ENCODE peak calls at places on chromosomes 2 and 18, in ten cellular contexts. One of them, this sample, is unnamed.

GRCh38 chr2:8009010-8009597 is 672.8 kb upstream of the ID2 start:
- DNase-seq in heart right ventricle: no peak
- DNase-seq in colonic mucosa: no peak
- DNase-seq in nephron progenitor cell: no peak
- DNase-seq in IMR-90: peak
- DNase-seq in H1: peak
- DNase-seq in bronchial epithelial cell: peak
- DNase-seq in fibroblast of the aortic adventitia: peak
- DNase-seq in cardiac fibroblast: peak
- DNase-seq in body of pancreas: no peak
- DNase-seq in this sample: peak

GRCh38 chr2:188314314-188315054 is 22.8 kb downstream of the GULP1 start:
- DNase-seq in heart right ventricle: no peak
- DNase-seq in colonic mucosa: no peak
- DNase-seq in nephron progenitor cell: no peak
- DNase-seq in IMR-90: no peak
- DNase-seq in H1: no peak
- DNase-seq in bronchial epithelial cell: no peak
- DNase-seq in fibroblast of the aortic adventitia: no peak
- DNase-seq in cardiac fibroblast: peak
- DNase-seq in body of pancreas: no peak
- DNase-seq in this sample: peak

GRCh38 chr18:50863840-50864239 is 15.1 kb upstream of the ME2 start:
- DNase-seq in heart right ventricle: no peak
- DNase-seq in colonic mucosa: no peak
- DNase-seq in nephron progenitor cell: no peak
- DNase-seq in IMR-90: no peak
- DNase-seq in H1: no peak
- DNase-seq in bronchial epithelial cell: no peak
- DNase-seq in fibroblast of the aortic adventitia: no peak
- DNase-seq in cardiac fibroblast: no peak
- DNase-seq in body of pancreas: no peak
- DNase-seq in this sample: no peak

GRCh38 chr2:11550901-11551568 is 17.2 kb downstream of the GREB1 start:
- DNase-seq in heart right ventricle: no peak
- DNase-seq in colonic mucosa: no peak
- DNase-seq in nephron progenitor cell: no peak
- DNase-seq in IMR-90: no peak
- DNase-seq in H1: peak
- DNase-seq in bronchial epithelial cell: no peak
- DNase-seq in fibroblast of the aortic adventitia: no peak
- DNase-seq in cardiac fibroblast: no peak
- DNase-seq in body of pancreas: no peak
- DNase-seq in this sample: no peak

GRCh38 chr2:69141081-69141480 is 128.1 kb downstream of the ANTXR1 start:
- DNase-seq in heart right ventricle: no peak
- DNase-seq in colonic mucosa: no peak
- DNase-seq in nephron progenitor cell: no peak
- DNase-seq in IMR-90: no peak
- DNase-seq in H1: no peak
- DNase-seq in bronchial epithelial cell: no peak
- DNase-seq in fibroblast of the aortic adventitia: no peak
- DNase-seq in cardiac fibroblast: no peak
- DNase-seq in body of pancreas: no peak
- DNase-seq in this sample: no peak

GRCh38 chr2:141137121-141137693 is 993.6 kb downstream of the LRP1B start:
- DNase-seq in heart right ventricle: no peak
- DNase-seq in colonic mucosa: no peak
- DNase-seq in nephron progenitor cell: no peak
- DNase-seq in IMR-90: no peak
- DNase-seq in H1: no peak
- DNase-seq in bronchial epithelial cell: no peak
- DNase-seq in fibroblast of the aortic adventitia: no peak
- DNase-seq in cardiac fibroblast: no peak
- DNase-seq in body of pancreas: no peak
- DNase-seq in this sample: no peak

GRCh38 chr2:148122788-148123187 is 101.9 kb downstream of the MBD5 start:
- DNase-seq in heart right ventricle: no peak
- DNase-seq in colonic mucosa: no peak
- DNase-seq in nephron progenitor cell: no peak
- DNase-seq in IMR-90: peak
- DNase-seq in H1: no peak
- DNase-seq in bronchial epithelial cell: peak
- DNase-seq in fibroblast of the aortic adventitia: peak
- DNase-seq in cardiac fibroblast: peak
- DNase-seq in body of pancreas: no peak
- DNase-seq in this sample: peak

GRCh38 chr2:159900343-159900742 is 102.3 kb upstream of the CD302 start:
- DNase-seq in heart right ventricle: no peak
- DNase-seq in colonic mucosa: no peak
- DNase-seq in nephron progenitor cell: no peak
- DNase-seq in IMR-90: no peak
- DNase-seq in H1: no peak
- DNase-seq in bronchial epithelial cell: no peak
- DNase-seq in fibroblast of the aortic adventitia: no peak
- DNase-seq in cardiac fibroblast: no peak
- DNase-seq in body of pancreas: no peak
- DNase-seq in this sample: no peak

GRCh38 chr2:216632321-216632951 is 784 bp upstream of the IGFBP2 start:
- DNase-seq in heart right ventricle: no peak
- DNase-seq in colonic mucosa: no peak
- DNase-seq in nephron progenitor cell: peak
- DNase-seq in IMR-90: no peak
- DNase-seq in H1: peak
- DNase-seq in bronchial epithelial cell: no peak
- DNase-seq in fibroblast of the aortic adventitia: no peak
- DNase-seq in cardiac fibroblast: no peak
- DNase-seq in body of pancreas: no peak
- DNase-seq in this sample: no peak

GRCh38 chr2:216634317-216635148 is 1.3 kb downstream of the IGFBP2 start:
- DNase-seq in heart right ventricle: no peak
- DNase-seq in colonic mucosa: no peak
- DNase-seq in nephron progenitor cell: peak
- DNase-seq in IMR-90: no peak
- DNase-seq in H1: no peak
- DNase-seq in bronchial epithelial cell: no peak
- DNase-seq in fibroblast of the aortic adventitia: no peak
- DNase-seq in cardiac fibroblast: no peak
- DNase-seq in body of pancreas: no peak
- DNase-seq in this sample: no peak

GRCh38 chr2:216633616-216634316 is 546 bp downstream of the IGFBP2 start:
- DNase-seq in heart right ventricle: no peak
- DNase-seq in colonic mucosa: peak
- DNase-seq in nephron progenitor cell: no peak
- DNase-seq in IMR-90: no peak
- DNase-seq in H1: peak
- DNase-seq in bronchial epithelial cell: no peak
- DNase-seq in fibroblast of the aortic adventitia: no peak
- DNase-seq in cardiac fibroblast: no peak
- DNase-seq in body of pancreas: peak
- DNase-seq in this sample: no peak

GRCh38 chr2:216635171-216635570 is 2.0 kb downstream of the IGFBP2 start:
- DNase-seq in heart right ventricle: no peak
- DNase-seq in colonic mucosa: no peak
- DNase-seq in nephron progenitor cell: no peak
- DNase-seq in IMR-90: no peak
- DNase-seq in H1: no peak
- DNase-seq in bronchial epithelial cell: no peak
- DNase-seq in fibroblast of the aortic adventitia: no peak
- DNase-seq in cardiac fibroblast: no peak
- DNase-seq in body of pancreas: no peak
- DNase-seq in this sample: no peak

DNA sequence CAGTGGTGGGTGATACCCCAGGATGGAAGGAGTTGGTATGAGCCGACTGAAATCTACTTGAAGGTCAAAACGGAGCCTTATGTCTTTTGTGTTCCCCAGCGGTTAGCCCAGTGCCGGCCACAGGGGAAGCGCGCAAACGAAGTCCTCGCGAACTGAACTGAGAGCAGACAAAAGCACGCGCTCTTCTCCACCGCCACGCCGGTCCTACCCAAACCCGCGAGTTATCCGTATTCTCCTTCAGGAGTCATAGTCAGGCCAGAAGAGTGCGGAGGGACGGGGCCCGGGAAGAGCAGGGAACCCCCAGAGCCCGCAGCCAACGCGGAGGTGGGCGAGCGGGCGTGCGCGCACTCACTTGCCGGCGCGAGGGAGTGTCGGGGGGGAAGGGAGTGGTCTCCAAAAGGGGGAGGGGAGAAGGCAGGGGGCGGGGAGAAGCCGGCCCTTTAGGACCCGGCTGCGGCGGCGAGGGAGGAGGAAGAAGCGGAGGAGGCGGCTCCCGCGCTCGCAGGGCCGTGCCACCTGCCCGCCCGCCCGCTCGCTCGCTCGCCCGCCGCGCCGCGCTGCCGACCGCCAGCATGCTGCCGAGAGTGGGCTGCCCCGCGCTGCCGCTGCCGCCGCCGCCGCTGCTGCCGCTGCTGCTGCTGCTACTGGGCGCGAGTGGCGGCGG is at the start of gene IGFBP2:
- DNase-seq in heart right ventricle: peak
- DNase-seq in colonic mucosa: peak
- DNase-seq in nephron progenitor cell: peak
- DNase-seq in IMR-90: peak
- DNase-seq in H1: peak
- DNase-seq in bronchial epithelial cell: no peak
- DNase-seq in fibroblast of the aortic adventitia: no peak
- DNase-seq in cardiac fibroblast: peak
- DNase-seq in body of pancreas: peak
- DNase-seq in this sample: no peak
- TF ChIP-seq CTCF in heart right ventricle: no peak
- TF ChIP-seq CTCF in colonic mucosa: no peak
- TF ChIP-seq CTCF in nephron progenitor cell: no peak
- TF ChIP-seq CTCF in IMR-90: no peak
- TF ChIP-seq CTCF in H1: no peak
- TF ChIP-seq CTCF in bronchial epithelial cell: no peak
- TF ChIP-seq CTCF in fibroblast of the aortic adventitia: no peak
- TF ChIP-seq CTCF in cardiac fibroblast: no peak
- TF ChIP-seq CTCF in body of pancreas: no peak
- TF ChIP-seq CTCF in this sample: no peak

GRCh38 chr18:65934874-65935273 is 184.1 kb downstream of the CDH7 start:
- DNase-seq in heart right ventricle: no peak
- DNase-seq in colonic mucosa: no peak
- DNase-seq in nephron progenitor cell: no peak
- DNase-seq in IMR-90: no peak
- DNase-seq in H1: no peak
- DNase-seq in bronchial epithelial cell: no peak
- DNase-seq in fibroblast of the aortic adventitia: no peak
- DNase-seq in cardiac fibroblast: no peak
- DNase-seq in body of pancreas: no peak
- DNase-seq in this sample: no peak

GRCh38 chr18:65938592-65939372 is 188.0 kb downstream of the CDH7 start:
- DNase-seq in heart right ventricle: no peak
- DNase-seq in colonic mucosa: peak
- DNase-seq in nephron progenitor cell: peak
- DNase-seq in IMR-90: no peak
- DNase-seq in H1: peak
- DNase-seq in bronchial epithelial cell: peak
- DNase-seq in fibroblast of the aortic adventitia: no peak
- DNase-seq in cardiac fibroblast: peak
- DNase-seq in body of pancreas: peak
- DNase-seq in this sample: no peak

GRCh38 chr18:65937180-65937579 is 186.4 kb downstream of the CDH7 start:
- DNase-seq in heart right ventricle: no peak
- DNase-seq in colonic mucosa: no peak
- DNase-seq in nephron progenitor cell: no peak
- DNase-seq in IMR-90: no peak
- DNase-seq in H1: no peak
- DNase-seq in bronchial epithelial cell: no peak
- DNase-seq in fibroblast of the aortic adventitia: no peak
- DNase-seq in cardiac fibroblast: no peak
- DNase-seq in body of pancreas: no peak
- DNase-seq in this sample: no peak

GRCh38 chr18:65941482-65941881 is 190.7 kb downstream of the CDH7 start:
- DNase-seq in heart right ventricle: no peak
- DNase-seq in colonic mucosa: no peak
- DNase-seq in nephron progenitor cell: no peak
- DNase-seq in IMR-90: no peak
- DNase-seq in H1: no peak
- DNase-seq in bronchial epithelial cell: peak
- DNase-seq in fibroblast of the aortic adventitia: no peak
- DNase-seq in cardiac fibroblast: no peak
- DNase-seq in body of pancreas: no peak
- DNase-seq in this sample: no peak

GRCh38 chr18:65936678-65937077 is 185.9 kb downstream of the CDH7 start:
- DNase-seq in heart right ventricle: no peak
- DNase-seq in colonic mucosa: no peak
- DNase-seq in nephron progenitor cell: no peak
- DNase-seq in IMR-90: no peak
- DNase-seq in H1: no peak
- DNase-seq in bronchial epithelial cell: peak
- DNase-seq in fibroblast of the aortic adventitia: no peak
- DNase-seq in cardiac fibroblast: no peak
- DNase-seq in body of pancreas: no peak
- DNase-seq in this sample: no peak
- TF ChIP-seq CTCF in heart right ventricle: no peak
- TF ChIP-seq CTCF in colonic mucosa: no peak
- TF ChIP-seq CTCF in nephron progenitor cell: no peak
- TF ChIP-seq CTCF in IMR-90: no peak
- TF ChIP-seq CTCF in H1: no peak
- TF ChIP-seq CTCF in bronchial epithelial cell: no peak
- TF ChIP-seq CTCF in fibroblast of the aortic adventitia: no peak
- TF ChIP-seq CTCF in cardiac fibroblast: no peak
- TF ChIP-seq CTCF in body of pancreas: no peak
- TF ChIP-seq CTCF in this sample: no peak

GRCh38 chr2:133732982-133733670 is 164.9 kb upstream of the NCKAP5 start:
- DNase-seq in heart right ventricle: no peak
- DNase-seq in colonic mucosa: no peak
- DNase-seq in nephron progenitor cell: no peak
- DNase-seq in IMR-90: no peak
- DNase-seq in H1: no peak
- DNase-seq in bronchial epithelial cell: no peak
- DNase-seq in fibroblast of the aortic adventitia: no peak
- DNase-seq in cardiac fibroblast: no peak
- DNase-seq in body of pancreas: no peak
- DNase-seq in this sample: no peak

GRCh38 chr2:133736674-133737073 is 168.4 kb upstream of the NCKAP5 start:
- DNase-seq in heart right ventricle: no peak
- DNase-seq in colonic mucosa: no peak
- DNase-seq in nephron progenitor cell: no peak
- DNase-seq in IMR-90: no peak
- DNase-seq in H1: no peak
- DNase-seq in bronchial epithelial cell: no peak
- DNase-seq in fibroblast of the aortic adventitia: no peak
- DNase-seq in cardiac fibroblast: no peak
- DNase-seq in body of pancreas: no peak
- DNase-seq in this sample: no peak

GRCh38 chr2:133737597-133737996 is 169.3 kb upstream of the NCKAP5 start:
- DNase-seq in heart right ventricle: no peak
- DNase-seq in colonic mucosa: no peak
- DNase-seq in nephron progenitor cell: no peak
- DNase-seq in IMR-90: peak
- DNase-seq in H1: no peak
- DNase-seq in bronchial epithelial cell: no peak
- DNase-seq in fibroblast of the aortic adventitia: no peak
- DNase-seq in cardiac fibroblast: peak
- DNase-seq in body of pancreas: no peak
- DNase-seq in this sample: no peak

GRCh38 chr2:133733856-133734255 is 165.6 kb upstream of the NCKAP5 start:
- DNase-seq in heart right ventricle: no peak
- DNase-seq in colonic mucosa: no peak
- DNase-seq in nephron progenitor cell: no peak
- DNase-seq in IMR-90: peak
- DNase-seq in H1: no peak
- DNase-seq in bronchial epithelial cell: no peak
- DNase-seq in fibroblast of the aortic adventitia: peak
- DNase-seq in cardiac fibroblast: peak
- DNase-seq in body of pancreas: no peak
- DNase-seq in this sample: peak

GRCh38 chr2:133734699-133735098 is 166.4 kb upstream of the NCKAP5 start:
- DNase-seq in heart right ventricle: no peak
- DNase-seq in colonic mucosa: no peak
- DNase-seq in nephron progenitor cell: no peak
- DNase-seq in IMR-90: no peak
- DNase-seq in H1: no peak
- DNase-seq in bronchial epithelial cell: no peak
- DNase-seq in fibroblast of the aortic adventitia: peak
- DNase-seq in cardiac fibroblast: no peak
- DNase-seq in body of pancreas: no peak
- DNase-seq in this sample: peak
- TF ChIP-seq CTCF in heart right ventricle: no peak
- TF ChIP-seq CTCF in colonic mucosa: no peak
- TF ChIP-seq CTCF in nephron progenitor cell: no peak
- TF ChIP-seq CTCF in IMR-90: no peak
- TF ChIP-seq CTCF in H1: no peak
- TF ChIP-seq CTCF in bronchial epithelial cell: no peak
- TF ChIP-seq CTCF in fibroblast of the aortic adventitia: no peak
- TF ChIP-seq CTCF in cardiac fibroblast: no peak
- TF ChIP-seq CTCF in body of pancreas: no peak
- TF ChIP-seq CTCF in this sample: no peak

DNA sequence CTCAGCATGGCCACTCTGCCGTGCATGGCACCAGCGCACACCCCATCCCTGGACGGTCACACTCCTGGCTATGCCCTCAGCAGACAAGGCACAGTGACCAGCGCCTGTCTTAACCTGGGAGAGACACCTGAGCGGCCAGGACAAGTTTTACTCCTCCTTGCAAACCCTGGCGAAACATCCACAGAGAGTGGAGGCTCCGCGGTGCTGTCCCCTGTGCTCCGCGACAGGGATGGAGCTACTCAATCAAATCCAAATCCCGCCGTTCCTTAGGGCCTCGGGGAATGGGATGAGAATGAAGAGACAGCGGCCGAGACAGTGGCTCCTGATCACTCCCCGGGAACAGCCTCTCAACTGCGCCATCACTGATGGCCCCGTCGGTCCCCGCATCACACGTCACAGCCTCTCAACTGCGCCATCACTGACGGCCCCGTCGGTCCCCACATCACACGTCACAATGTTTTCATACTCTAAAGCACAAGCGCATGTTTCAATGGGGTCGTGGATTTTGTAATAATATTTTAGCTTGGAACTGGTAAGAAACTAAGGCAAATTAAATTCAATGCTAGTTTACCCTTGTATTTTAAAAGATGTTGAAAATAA is 44.4 kb upstream of the CTDP1 start:
- DNase-seq in heart right ventricle: no peak
- DNase-seq in colonic mucosa: no peak
- DNase-seq in nephron progenitor cell: no peak
- DNase-seq in IMR-90: no peak
- DNase-seq in H1: no peak
- DNase-seq in bronchial epithelial cell: no peak
- DNase-seq in fibroblast of the aortic adventitia: no peak
- DNase-seq in cardiac fibroblast: no peak
- DNase-seq in body of pancreas: no peak
- DNase-seq in this sample: no peak
- TF ChIP-seq CTCF in heart right ventricle: no peak
- TF ChIP-seq CTCF in colonic mucosa: no peak
- TF ChIP-seq CTCF in nephron progenitor cell: no peak
- TF ChIP-seq CTCF in IMR-90: no peak
- TF ChIP-seq CTCF in H1: no peak
- TF ChIP-seq CTCF in bronchial epithelial cell: no peak
- TF ChIP-seq CTCF in fibroblast of the aortic adventitia: no peak
- TF ChIP-seq CTCF in cardiac fibroblast: no peak
- TF ChIP-seq CTCF in body of pancreas: no peak
- TF ChIP-seq CTCF in this sample: no peak

This sample was measured in HFFc6.